ENCODE peak calls at places on chromosomes 4 and X, in five cellular contexts. One of them, this sample, is unnamed.

GRCh38 chr4:79597266-79597665 is 189.2 kb upstream of the GK2 start:
- DNase-seq in HEK293T: no peak
- DNase-seq in NB4: peak
- DNase-seq in GM20000: no peak
- DNase-seq in left ventricle myocardium superior: no peak
- DNase-seq in this sample: no peak

GRCh38 chr4:1570291-1571164 is 113.6 kb downstream of the FAM53A start:
- DNase-seq in GM20000: no peak
- DNase-seq in HEK293T: no peak
- DNase-seq in left ventricle myocardium superior: peak
- DNase-seq in NB4: no peak
- DNase-seq in this sample: peak

GRCh38 chrX:65723706-65724105 is 56.3 kb downstream of the MSN start:
- DNase-seq in NB4: no peak
- DNase-seq in left ventricle myocardium superior: no peak
- DNase-seq in HEK293T: no peak
- DNase-seq in GM20000: peak
- DNase-seq in this sample: no peak

GRCh38 chrX:104659037-104659744 is 93.2 kb downstream of the IL1RAPL2 start:
- DNase-seq in left ventricle myocardium superior: peak
- DNase-seq in GM20000: no peak
- DNase-seq in HEK293T: no peak
- DNase-seq in NB4: no peak
- DNase-seq in this sample: no peak

GRCh38 chr4:73841243-73841925 is 4.9 kb downstream of the CXCL6 start:
- DNase-seq in left ventricle myocardium superior: no peak
- DNase-seq in NB4: no peak
- DNase-seq in HEK293T: no peak
- DNase-seq in GM20000: no peak
- DNase-seq in this sample: no peak

GRCh38 chrX:154761977-154762528 is 611 bp upstream of the DKC1 start:
- DNase-seq in left ventricle myocardium superior: no peak
- DNase-seq in GM20000: no peak
- DNase-seq in HEK293T: no peak
- DNase-seq in NB4: no peak
- DNase-seq in this sample: no peak

GRCh38 chrX:129798888-129799287 is 19.1 kb downstream of the SASH3 start:
- DNase-seq in NB4: peak
- DNase-seq in GM20000: no peak
- DNase-seq in left ventricle myocardium superior: no peak
- DNase-seq in HEK293T: no peak
- DNase-seq in this sample: no peak

GRCh38 chr4:15649914-15650545 is 5.1 kb downstream of the FBXL5 start:
- DNase-seq in left ventricle myocardium superior: no peak
- DNase-seq in NB4: peak
- DNase-seq in HEK293T: peak
- DNase-seq in GM20000: peak
- DNase-seq in this sample: peak

GRCh38 chrX:44693255-44693654 is 150.6 kb upstream of the DUSP21 start:
- DNase-seq in NB4: no peak
- DNase-seq in HEK293T: no peak
- DNase-seq in GM20000: no peak
- DNase-seq in left ventricle myocardium superior: no peak
- DNase-seq in this sample: no peak